ENCODE peak calls at places on chromosomes 12 and 14, in six cellular contexts. P is HepG2, C is gastrocnemius medialis, V is HCT116, U is upper lobe of left lung, F is A549. J is an unnamed sample.

GRCh38 chr14:34872822-34873590 is 2.2 kb downstream of the BAZ1A start:
- ATAC-seq in F (peak), C (peak), P (peak), V (no peak), U (no peak), J (no peak)

GRCh38 chr14:88625671-88626070 is 62.8 kb downstream of the ZC3H14 start:
- ATAC-seq in V (no peak), C (no peak), U (no peak), F (no peak), P (no peak), J (no peak)

GRCh38 chr12:16198884-16199283 is 78.6 kb downstream of the SLC15A5 start:
- ATAC-seq in V (no peak), U (no peak), F (no peak), C (no peak), P (no peak), J (no peak)

GRCh38 chr14:90959344-90959743 is 101.1 kb downstream of the RPS6KA5 start:
- ATAC-seq in U (no peak), V (no peak), C (no peak), P (no peak), F (no peak), J (no peak)

GRCh38 chr12:2503036-2503435 is 291.7 kb upstream of the FKBP4 start:
- ATAC-seq in V (no peak), F (no peak), C (no peak), P (no peak), U (no peak), J (no peak)

GRCh38 chr12:117069926-117070900 is 29.0 kb downstream of the TESC start:
- ATAC-seq in C (no peak), V (no peak), U (peak), P (no peak), F (no peak), J (peak)

GRCh38 chr14:100294213-100294962 is 11.9 kb downstream of the SLC25A29 start:
- ATAC-seq in V (no peak), C (no peak), P (no peak), U (no peak), F (no peak), J (peak)

GRCh38 chr12:96419576-96420254 is 19.5 kb upstream of the CDK17 start:
- ATAC-seq in F (no peak), C (no peak), P (no peak), V (no peak), U (no peak), J (no peak)

GRCh38 chr14:93009471-93010117 is 86.6 kb downstream of the CHGA start:
- ATAC-seq in C (peak), V (no peak), P (no peak), F (no peak), U (no peak), J (peak)

GRCh38 chr14:95424533-95424932 is 91.9 kb downstream of the SYNE3 start:
- ATAC-seq in V (no peak), P (no peak), C (peak), U (peak), F (no peak), J (peak)

GRCh38 chr14:85579957-85580356 is 50.0 kb downstream of the FLRT2 start:
- ATAC-seq in C (no peak), P (no peak), V (no peak), F (no peak), U (no peak), J (no peak)

GRCh38 chr14:75519826-75520692 is 2.2 kb upstream of the BATF start:
- ATAC-seq in U (no peak), C (no peak), V (no peak), P (no peak), F (peak), J (no peak)

GRCh38 chr14:70208380-70208779 is 19.6 kb upstream of the SLC8A3 start:
- ATAC-seq in F (no peak), U (no peak), V (no peak), P (no peak), C (no peak), J (no peak)

GRCh38 chr12:110937104-110937641 is 16.8 kb upstream of the MYL2 start:
- ATAC-seq in F (peak), P (peak), C (peak), V (peak), U (no peak), J (peak)

GRCh38 chr12:130787445-130788410 is 51.3 kb downstream of the STX2 start:
- ATAC-seq in V (no peak), U (peak), F (peak), C (no peak), P (no peak), J (no peak)

GRCh38 chr12:1470051-1470450 is 124.3 kb downstream of the FBXL14 start:
- ATAC-seq in U (no peak), F (no peak), V (no peak), C (no peak), P (no peak), J (no peak)

GRCh38 chr12:108173892-108174291 is 44.8 kb downstream of the WSCD2 start:
- ATAC-seq in V (no peak), F (no peak), P (no peak), U (no peak), C (no peak), J (peak)

GRCh38 chr12:131005161-131006035 is 51.7 kb downstream of the ADGRD1 start:
- ATAC-seq in F (peak), P (no peak), V (peak), C (no peak), U (no peak), J (no peak)

GRCh38 chr14:74038015-74038859 is 19.1 kb downstream of the BBOF1 start:
- ATAC-seq in P (peak), C (peak), F (peak), U (no peak), V (peak), J (no peak)

GRCh38 chr12:93552427-93552826 is 20.0 kb upstream of the SOCS2 start:
- ATAC-seq in C (no peak), F (no peak), V (no peak), U (no peak), P (no peak), J (no peak)

GRCh38 chr14:71783101-71783500 is 149.1 kb upstream of the RGS6 start:
- ATAC-seq in C (no peak), P (no peak), U (no peak), V (no peak), F (no peak), J (no peak)

GRCh38 chr14:67392728-67393314 is 19.1 kb downstream of the PLEK2 start:
- ATAC-seq in V (no peak), F (no peak), U (no peak), P (peak), C (no peak), J (no peak)

GRCh38 chr12:106595268-106595667 is 12.5 kb downstream of the RFX4 start:
- ATAC-seq in U (no peak), F (no peak), V (no peak), C (no peak), P (no peak), J (no peak)

GRCh38 chr14:75283884-75284563 is 5.4 kb downstream of the FOS start:
- ATAC-seq in F (peak), U (peak), P (peak), C (no peak), V (no peak), J (peak)

GRCh38 chr12:92257261-92257660 is 111.6 kb upstream of the BTG1 start:
- ATAC-seq in P (no peak), V (no peak), F (no peak), C (no peak), U (no peak), J (no peak)

GRCh38 chr14:96660667-96661066 is 136.5 kb upstream of the VRK1 start:
- ATAC-seq in F (no peak), C (no peak), V (no peak), U (no peak), P (no peak), J (no peak)

GRCh38 chr14:68793734-68794129 is 865 bp upstream of the ZFP36L1 start:
- ATAC-seq in V (no peak), U (peak), F (no peak), P (peak), C (peak), J (peak)

GRCh38 chr12:4807116-4807783 is 87.0 kb downstream of the GALNT8 start:
- ATAC-seq in C (no peak), P (no peak), F (no peak), V (no peak), U (no peak), J (no peak)

GRCh38 chr14:21414137-21414631 is 30.4 kb upstream of the SUPT16H start:
- ATAC-seq in F (no peak), V (no peak), U (no peak), C (no peak), P (no peak), J (no peak)

GRCh38 chr12:108616941-108617858 is 16.5 kb downstream of the SELPLG start:
- ATAC-seq in P (no peak), F (peak), C (no peak), U (peak), V (no peak), J (no peak)

GRCh38 chr14:56180754-56181542 is 62.7 kb downstream of the PELI2 start:
- ATAC-seq in F (peak), C (no peak), U (no peak), V (no peak), P (no peak), J (no peak)

GRCh38 chr14:56176530-56176929 is 58.3 kb downstream of the PELI2 start:
- ATAC-seq in V (no peak), U (no peak), P (no peak), C (no peak), F (no peak), J (no peak)

GRCh38 chr14:56185991-56186390 is 67.8 kb downstream of the PELI2 start:
- ATAC-seq in V (no peak), F (no peak), U (no peak), P (no peak), C (no peak), J (no peak)

GRCh38 chr14:56183631-56184157 is 65.5 kb downstream of the PELI2 start:
- ATAC-seq in F (no peak), U (no peak), V (no peak), P (no peak), C (no peak), J (no peak)

DNA sequence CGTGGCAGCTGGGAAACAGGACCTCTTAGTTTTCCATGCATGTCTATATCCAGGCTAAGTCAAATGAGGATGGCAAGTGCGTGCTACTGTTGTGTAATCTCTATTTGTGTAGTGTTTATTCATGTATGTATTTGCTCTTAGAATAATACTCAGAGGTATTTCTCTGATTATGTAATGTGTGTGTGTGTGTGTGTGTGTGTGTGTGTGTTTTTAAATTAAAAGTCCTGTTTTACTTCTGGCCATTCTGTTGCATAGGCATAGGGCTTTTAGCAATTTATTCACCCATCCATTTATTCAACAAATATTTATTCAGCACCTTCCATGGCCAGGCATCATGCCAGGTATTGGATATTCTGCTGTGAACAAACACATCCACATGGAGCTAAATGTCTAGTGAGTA is 63.5 kb downstream of the PELI2 start:
- ATAC-seq in P (no peak), V (no peak), C (no peak), F (peak), U (peak), J (no peak)
- TF ChIP-seq POLR2A in P (no peak), V (no peak), C (no peak), F (no peak), U (no peak), J (no peak)

GRCh38 chr12:80551897-80552296 is 107.9 kb downstream of the PTPRQ start:
- ATAC-seq in C (no peak), F (peak), V (peak), U (no peak), P (no peak), J (peak)
- TF ChIP-seq POLR2A in C (no peak), F (no peak), V (no peak), U (no peak), P (no peak), J (no peak)

DNA sequence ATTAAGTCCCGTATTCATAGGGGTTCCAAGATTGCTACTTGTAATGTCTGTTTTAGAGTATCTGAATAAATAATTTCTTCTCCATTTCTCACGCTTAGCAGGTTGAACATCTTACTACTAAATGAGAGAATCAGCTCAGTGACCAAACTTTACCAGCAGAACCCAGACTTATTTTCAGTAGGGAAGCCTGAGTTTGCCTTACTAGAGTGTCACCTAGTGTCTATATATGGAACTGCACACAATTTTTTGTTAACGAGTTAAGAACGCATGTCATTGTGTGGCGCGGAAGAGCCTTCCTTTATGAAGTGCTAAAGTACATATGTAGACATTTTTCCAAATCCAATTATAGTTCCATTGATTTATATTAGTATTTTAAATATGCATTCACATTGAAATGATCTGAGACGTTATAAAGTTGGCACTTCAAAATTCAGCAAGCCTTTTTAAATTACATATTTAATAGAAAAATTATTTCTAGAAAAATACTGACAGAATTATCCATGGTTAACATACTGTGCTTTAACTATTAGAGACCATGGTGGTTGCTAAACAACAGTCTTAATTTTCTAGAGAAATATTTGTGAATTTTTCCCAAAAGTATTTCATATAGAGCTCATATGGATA is 88.3 kb downstream of the RPS29 start:
- ATAC-seq in V (peak), P (peak), U (peak), C (no peak), F (peak), J (peak)
- TF ChIP-seq POLR2A in V (no peak), P (no peak), U (no peak), C (no peak), F (no peak), J (no peak)

DNA sequence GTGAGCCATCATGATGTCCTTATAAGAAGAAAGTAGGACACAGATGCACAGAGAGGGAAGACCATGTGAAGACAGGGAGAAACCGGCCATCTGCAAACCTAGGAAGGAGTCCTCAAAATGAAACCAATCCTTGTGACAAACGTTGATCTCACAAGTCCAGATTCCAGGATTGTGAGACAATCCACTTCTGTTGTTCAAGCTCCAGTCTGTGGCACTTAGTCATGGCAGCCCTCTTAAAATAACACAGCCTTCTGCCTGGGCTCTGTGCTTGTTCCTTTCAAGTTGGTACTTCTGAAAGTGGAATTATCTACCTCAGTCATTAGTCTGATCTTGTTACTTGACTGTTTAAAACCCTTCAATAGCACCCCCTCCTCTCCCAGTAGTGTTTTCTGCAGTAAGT is 111.1 kb upstream of the HIF1A start:
- ATAC-seq in F (peak), P (no peak), U (peak), V (no peak), C (no peak), J (no peak)
- TF ChIP-seq POLR2A in F (no peak), P (no peak), U (no peak), V (no peak), C (no peak), J (no peak)